ENCODE peak calls at places on chromosomes 2 and 18, in ten cellular contexts. A is Panc1, J is heart right ventricle, Z is mammary epithelial cell, O is ovary, N is Peyer's patch, E is pancreas, W is SJSA1, D is AG04450, L is DND-41. Y is an unnamed sample.

GRCh38 chr2:85939136-85939535 is 50.3 kb upstream of the ST3GAL5 start:
- DNase-seq in O (no peak), J (no peak), Z (no peak), W (no peak), N (no peak), E (no peak), L (no peak), D (no peak), A (no peak), Y (no peak)

GRCh38 chr2:131155208-131155855 is 50.2 kb downstream of the PLEKHB2 start:
- DNase-seq in W (no peak), O (no peak), D (no peak), N (no peak), A (no peak), L (no peak), J (no peak), Z (no peak), E (no peak), Y (no peak)

GRCh38 chr18:74221081-74221480 is 70.7 kb downstream of the CYB5A start:
- DNase-seq in Z (no peak), J (no peak), L (no peak), N (no peak), D (no peak), W (no peak), O (no peak), E (no peak), A (no peak), Y (no peak)

GRCh38 chr18:79954791-79955190 is 3.3 kb upstream of the SLC66A2 start:
- DNase-seq in N (no peak), E (no peak), D (no peak), J (no peak), L (no peak), A (no peak), O (no peak), W (no peak), Z (no peak), Y (peak; percentile 54)

GRCh38 chr2:186347472-186347871 is 138.6 kb upstream of the ZC3H15 start:
- DNase-seq in O (no peak), E (no peak), D (no peak), Z (peak; percentile 41), J (no peak), L (no peak), A (no peak), N (no peak), W (no peak), Y (no peak)

GRCh38 chr2:215851091-215851490 is 162.3 kb downstream of the MREG start:
- DNase-seq in E (no peak), J (no peak), D (no peak), L (no peak), Z (no peak), N (no peak), O (no peak), W (no peak), A (no peak), Y (no peak)

GRCh38 chr2:230411484-230412368 is 4.3 kb upstream of the SP100 start:
- DNase-seq in E (peak; percentile 64), J (peak; percentile 75), A (no peak), D (no peak), W (peak; percentile 85), Z (peak; percentile 58), N (peak; percentile 56), O (peak; percentile 57), L (peak; percentile 70), Y (peak; percentile 75)

GRCh38 chr2:211103989-211104388 is 547.6 kb downstream of the CPS1 start:
- DNase-seq in Z (peak; percentile 6), E (no peak), N (no peak), W (no peak), A (no peak), L (no peak), D (no peak), J (no peak), O (no peak), Y (peak; percentile 22)

GRCh38 chr2:20588918-20589871 is 61.7 kb downstream of the HS1BP3 start:
- DNase-seq in Z (no peak), O (peak; percentile 25), N (no peak), A (no peak), E (no peak), L (no peak), W (no peak), D (no peak), J (peak; percentile 7), Y (no peak)

GRCh38 chr2:180652794-180653193 is 327.6 kb upstream of the UBE2E3 start:
- DNase-seq in L (no peak), A (no peak), E (no peak), N (no peak), Z (no peak), J (no peak), D (no peak), W (no peak), O (no peak), Y (no peak)

GRCh38 chr2:240589381-240589780 is 2.8 kb downstream of the CAPN10 start:
- DNase-seq in Z (no peak), J (peak; percentile 6), A (no peak), D (no peak), W (no peak), N (no peak), L (no peak), O (peak; percentile 8), E (no peak), Y (no peak)

GRCh38 chr2:84395819-84396218 is 63.3 kb downstream of the SUCLG1 start:
- DNase-seq in O (no peak), W (no peak), L (no peak), D (peak; percentile 30), N (no peak), J (no peak), Z (peak; percentile 36), A (no peak), E (no peak), Y (no peak)

GRCh38 chr18:23992119-23992940 is 22.2 kb upstream of the TTC39C start:
- DNase-seq in A (no peak), O (peak; percentile 23), L (no peak), W (peak; percentile 65), D (no peak), J (peak; percentile 50), N (peak; percentile 42), Z (peak; percentile 91), E (peak; percentile 58), Y (no peak)

GRCh38 chr18:6960656-6961055 is 156.9 kb downstream of the LAMA1 start:
- DNase-seq in Z (peak; percentile 85), D (no peak), O (no peak), N (no peak), J (no peak), E (no peak), A (no peak), W (no peak), L (no peak), Y (no peak)

GRCh38 chr2:190527214-190527613 is 7.3 kb downstream of the NEMP2 start:
- DNase-seq in D (no peak), Z (no peak), A (no peak), J (no peak), L (no peak), W (no peak), E (no peak), N (no peak), O (no peak), Y (no peak)
- H3K27ac ChIP-seq in D (no peak overlapping the region), Z (no peak overlapping the region), A (no peak overlapping the region), J (no peak overlapping the region), L (no peak overlapping the region), W (no peak overlapping the region), E (no peak overlapping the region), N (no peak overlapping the region), O (no peak overlapping the region), Y (no peak overlapping the region)

DNA sequence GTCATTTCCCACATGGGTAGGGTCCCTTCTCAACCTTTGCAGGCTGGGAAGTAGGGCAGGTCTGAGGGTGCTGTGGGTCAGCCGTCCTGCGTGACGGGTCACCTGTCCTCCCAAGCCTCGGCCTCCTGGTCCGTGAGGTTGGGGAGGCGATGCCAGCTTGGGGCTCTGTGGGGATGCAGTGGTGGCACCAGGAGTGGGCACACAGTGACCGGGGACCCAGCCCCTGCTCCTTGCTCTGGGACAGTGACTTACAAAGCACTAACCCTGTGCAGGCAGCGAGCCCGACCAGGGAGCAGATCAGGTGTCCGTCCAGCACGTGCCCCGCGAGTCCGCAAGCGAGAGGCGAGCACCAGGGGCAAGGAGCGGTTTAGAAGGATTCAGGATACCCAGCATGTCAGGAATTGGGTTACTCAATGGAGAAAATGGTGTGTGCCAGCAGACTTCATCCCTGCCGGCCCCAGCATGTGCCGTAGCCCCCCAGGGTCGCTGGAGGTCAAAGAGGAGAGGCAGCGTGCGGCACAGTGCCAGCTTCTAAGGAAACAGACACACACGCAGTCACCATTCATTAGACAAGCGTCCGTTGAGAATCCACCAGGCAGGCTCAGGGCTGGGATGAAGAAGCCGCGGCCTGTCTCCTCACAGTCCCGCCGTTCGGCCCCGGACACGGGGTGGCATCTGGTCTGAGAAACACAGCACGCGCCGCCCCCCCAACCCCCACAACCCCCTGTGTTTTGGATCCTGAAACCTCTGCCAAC is 11.6 kb downstream of the COLEC11 start:
- DNase-seq in L (no peak), O (peak; percentile 16), J (no peak), Z (no peak), A (no peak), W (no peak), E (no peak), N (no peak), D (no peak), Y (no peak)
- H3K4me3 ChIP-seq in L (no peak overlapping the region), O (no peak overlapping the region), J (no peak overlapping the region), Z (no peak overlapping the region), A (no peak overlapping the region), W (no peak overlapping the region), E (no peak overlapping the region), N (no peak overlapping the region), D (no peak overlapping the region), Y (no peak overlapping the region)

DNA sequence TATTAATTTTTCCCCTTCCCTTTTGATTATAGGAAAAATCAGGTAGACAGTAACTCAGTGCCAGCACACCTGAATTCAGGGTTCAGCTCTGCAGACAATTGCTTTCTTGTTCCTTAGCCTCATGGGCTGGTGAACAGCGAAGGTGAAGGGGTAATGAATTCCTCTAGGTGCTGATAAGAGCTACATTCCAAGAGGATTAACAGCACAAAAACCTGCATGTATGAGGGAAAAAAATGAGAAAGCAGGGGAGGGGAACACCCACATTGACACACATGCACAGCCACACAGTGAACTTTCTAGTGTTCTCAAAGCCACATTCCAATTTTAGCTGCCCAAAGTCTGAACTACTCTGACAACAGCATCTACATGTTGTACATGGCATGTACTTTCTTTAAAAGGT is 46.1 kb downstream of the SPATS2L start:
- DNase-seq in A (no peak), D (no peak), O (no peak), Z (peak; percentile 77), N (no peak), J (no peak), L (no peak), W (peak; percentile 63), E (no peak), Y (no peak)
- H3K27ac ChIP-seq in A (peak overlapping the region; percentile 75), D (no peak overlapping the region), O (no peak overlapping the region), Z (peak overlapping the region; percentile 32), N (no peak overlapping the region), J (no peak overlapping the region), L (no peak overlapping the region), W (peak overlapping the region; percentile 27), E (no peak overlapping the region), Y (no peak overlapping the region)

DNA sequence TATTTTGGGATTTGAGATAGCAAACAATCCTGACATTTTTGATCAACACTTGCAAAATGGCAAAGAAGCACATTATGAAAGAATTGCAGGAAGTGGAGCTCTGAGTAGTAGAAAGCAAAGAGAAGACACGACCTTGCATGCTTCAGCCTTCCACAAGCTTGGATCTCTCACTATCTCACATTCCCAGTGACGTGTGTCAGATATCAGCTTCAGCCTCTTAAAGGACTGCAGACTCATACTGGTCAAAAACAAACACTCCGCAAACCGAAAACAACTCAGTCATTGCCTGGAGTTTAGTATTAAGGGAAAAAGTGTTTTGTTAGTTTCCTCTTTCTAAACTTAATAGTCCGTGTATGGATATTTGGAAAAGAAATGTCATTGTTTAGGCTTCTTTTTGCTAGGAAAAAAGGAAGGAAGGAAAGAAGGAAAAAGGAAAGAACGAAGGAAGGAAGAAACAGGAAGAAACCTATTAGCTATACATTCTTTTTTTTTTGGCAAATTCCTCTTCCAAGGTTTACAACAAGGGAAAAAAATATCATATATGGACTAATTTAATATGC is 32.6 kb upstream of the SLC40A1 start:
- DNase-seq in Z (no peak), D (peak; percentile 87), E (no peak), L (no peak), O (peak; percentile 54), W (peak; percentile 75), A (no peak), J (no peak), N (no peak), Y (no peak)
- H3K4me3 ChIP-seq in Z (no peak overlapping the region), D (peak overlapping the region; percentile 47), E (no peak overlapping the region), L (no peak overlapping the region), O (peak overlapping the region; percentile 19), W (peak overlapping the region; percentile 34), A (peak overlapping the region; percentile 21), J (peak overlapping the region; percentile 28), N (no peak overlapping the region), Y (peak overlapping the region; percentile 1)

Y was measured in colonic mucosa.